ENCODE peak calls at places on chromosomes 4 and X, in five cellular contexts. Q is H9, P is cardiac muscle cell, X is RWPE1, J is substantia nigra. Y is an unnamed sample.

GRCh38 chr4:2250003-2250763 is 8.3 kb upstream of the HAUS3 start:
- DNase-seq in J (no peak), Q (no peak), X (no peak), P (no peak), Y (no peak)

GRCh38 chr4:153649572-153649991 is 34.5 kb upstream of the TLR2 start:
- DNase-seq in J (no peak), Q (no peak), P (peak; percentile 10), X (no peak), Y (peak; percentile 53)

GRCh38 chr4:37641352-37641751 is 44.8 kb downstream of the RELL1 start:
- DNase-seq in X (no peak), Q (no peak), J (no peak), P (no peak), Y (peak; percentile 28)

GRCh38 chrX:50180073-50180940 is 20.5 kb downstream of the AKAP4 start:
- DNase-seq in X (no peak), P (no peak), Q (no peak), J (no peak), Y (no peak)

GRCh38 chr4:185566425-185566824 is 31.1 kb upstream of the PDLIM3 start:
- DNase-seq in J (no peak), X (no peak), Q (no peak), P (no peak), Y (no peak)

GRCh38 chr4:796206-796605 is 29.7 kb downstream of the CPLX1 start:
- DNase-seq in J (no peak), P (no peak), X (no peak), Q (no peak), Y (no peak)

GRCh38 chr4:181810658-181811057 is 432.5 kb upstream of the TENM3 start:
- DNase-seq in P (no peak), J (no peak), Q (no peak), X (no peak), Y (no peak)

GRCh38 chr4:154314248-154314647 is 177.4 kb downstream of the DCHS2 start:
- DNase-seq in J (no peak), P (peak; percentile 39), Q (no peak), X (no peak), Y (no peak)

GRCh38 chr4:82217986-82218715 is 155.6 kb downstream of the HNRNPD start:
- DNase-seq in P (no peak), X (no peak), J (no peak), Q (no peak), Y (peak; percentile 13)

GRCh38 chr4:13302876-13303275 is 181.3 kb downstream of the RAB28 start:
- DNase-seq in P (no peak), Q (no peak), J (no peak), X (no peak), Y (no peak)

GRCh38 chr4:14650127-14650526 is 352.2 kb upstream of the CPEB2 start:
- DNase-seq in J (no peak), Q (no peak), P (peak; percentile 58), X (no peak), Y (peak; percentile 27)

GRCh38 chr4:58209576-58209975 is 1099.4 kb upstream of the IGFBP7 start:
- DNase-seq in X (no peak), Q (no peak), P (no peak), J (no peak), Y (no peak)

GRCh38 chr4:123386608-123387007 is 10.0 kb upstream of the SPRY1 start:
- DNase-seq in Q (no peak), J (no peak), X (no peak), P (no peak), Y (peak; percentile 50)

GRCh38 chrX:15043538-15043937 is 170.3 kb downstream of the MOSPD2 start:
- DNase-seq in X (no peak), P (no peak), Q (no peak), J (no peak), Y (no peak)

GRCh38 chrX:7263330-7263729 is 115.4 kb upstream of the PUDP start:
- DNase-seq in J (no peak), Q (no peak), X (no peak), P (no peak), Y (peak; percentile 25)

GRCh38 chr4:121070696-121071639 is 1.4 kb downstream of the NDNF start:
- DNase-seq in X (peak; percentile 17), P (peak; percentile 67), Q (peak; percentile 79), J (no peak), Y (no peak)

GRCh38 chr4:161629694-161630441 is 533.9 kb downstream of the FSTL5 start:
- DNase-seq in Q (no peak), P (no peak), X (peak; percentile 5), J (no peak), Y (peak; percentile 84)

GRCh38 chr4:1470816-1471442 is 64.7 kb upstream of the NKX1-1 start:
- DNase-seq in X (no peak), P (no peak), J (no peak), Q (no peak), Y (no peak)

GRCh38 chrX:76454456-76454927 is 27.0 kb downstream of the MAGEE1 start:
- DNase-seq in Q (peak; percentile 30), X (no peak), P (peak; percentile 44), J (no peak), Y (no peak)

GRCh38 chrX:11757397-11757728 is 674 bp upstream of the MSL3 start:
- DNase-seq in J (no peak), X (no peak), Q (no peak), P (no peak), Y (no peak)

GRCh38 chr4:83605744-83606172 is 69.8 kb downstream of the GPAT3 start:
- DNase-seq in Q (no peak), X (no peak), P (no peak), J (no peak), Y (no peak)

GRCh38 chr4:173013232-173013932 is 155.2 kb upstream of the GALNT7 start:
- DNase-seq in J (no peak), X (peak; percentile 47), Q (peak; percentile 57), P (peak; percentile 44), Y (no peak)

GRCh38 chr4:40722576-40723161 is 27.1 kb upstream of the NSUN7 start:
- DNase-seq in J (no peak), X (no peak), P (no peak), Q (no peak), Y (peak; percentile 72)

GRCh38 chr4:176034498-176034897 is 31.1 kb upstream of the WDR17 start:
- DNase-seq in J (no peak), P (peak; percentile 44), Q (no peak), X (peak; percentile 8), Y (no peak)

GRCh38 chr4:105280338-105280809 is 133.7 kb downstream of the TET2 start:
- DNase-seq in Q (no peak), J (no peak), P (no peak), X (peak; percentile 10), Y (peak; percentile 53)

GRCh38 chr4:180587379-180587778 is 1655.8 kb upstream of the TENM3 start:
- DNase-seq in P (no peak), J (no peak), Q (no peak), X (no peak), Y (no peak)

GRCh38 chrX:151726751-151727150 is 7.8 kb upstream of the CNGA2 start:
- DNase-seq in Q (no peak), X (no peak), P (no peak), J (no peak), Y (no peak)

GRCh38 chr4:81504685-81505598 is 33.2 kb upstream of the RASGEF1B start:
- DNase-seq in J (no peak), P (no peak), Q (no peak), X (no peak), Y (no peak)

GRCh38 chr4:184287697-184288255 is 70.1 kb upstream of the ENPP6 start:
- DNase-seq in P (no peak), Q (peak; percentile 44), X (peak; percentile 17), J (no peak), Y (peak; percentile 33)
- H3K27ac ChIP-seq in P (no peak overlapping the region), Q (no peak overlapping the region), X (no peak overlapping the region), J (no peak overlapping the region), Y (peak overlapping the region; percentile 2)

GRCh38 chr4:47913858-47914218 is 545 bp downstream of the NFXL1 start:
- DNase-seq in J (no peak), X (peak; percentile 37), P (peak; percentile 38), Q (peak; percentile 59), Y (peak; percentile 26)

GRCh38 chr4:47914219-47914925 is at the start of gene NFXL1:
- DNase-seq in P (peak; percentile 98), J (peak; percentile 94), Q (peak; percentile 98), X (peak; percentile 95), Y (peak; percentile 84)

GRCh38 chr4:47915378-47915777 is 995 bp upstream of the NFXL1 start:
- DNase-seq in Q (no peak), P (no peak), X (no peak), J (no peak), Y (no peak)

GRCh38 chr4:47913328-47913727 is 1.1 kb downstream of the NFXL1 start:
- DNase-seq in X (peak; percentile 34), P (no peak), J (no peak), Q (no peak), Y (peak; percentile 27)

GRCh38 chr4:47914926-47915237 is 499 bp upstream of the NFXL1 start:
- DNase-seq in P (no peak), X (no peak), Q (no peak), J (no peak), Y (no peak)
- H3K27ac ChIP-seq in P (no peak overlapping the region), X (no peak overlapping the region), Q (no peak overlapping the region), J (peak overlapping the region; percentile 61), Y (no peak overlapping the region)

GRCh38 chr4:111510535-111510934 is 634.7 kb upstream of the FAM241A start:
- DNase-seq in Q (no peak), P (no peak), X (no peak), J (no peak), Y (peak; percentile 51)

GRCh38 chr4:111506706-111507105 is 638.5 kb upstream of the FAM241A start:
- DNase-seq in Q (no peak), J (no peak), P (no peak), X (no peak), Y (peak; percentile 38)

GRCh38 chr4:111512081-111512774 is 633.0 kb upstream of the FAM241A start:
- DNase-seq in Q (no peak), J (no peak), X (peak; percentile 33), P (no peak), Y (peak; percentile 86)
- H3K27ac ChIP-seq in Q (no peak overlapping the region), J (no peak overlapping the region), X (no peak overlapping the region), P (no peak overlapping the region), Y (peak overlapping the region; percentile 28)

GRCh38 chr4:33334416-33334815 is 2614.2 kb downstream of the PCDH7 start:
- DNase-seq in P (no peak), J (no peak), Q (no peak), X (no peak), Y (no peak)
- H3K27ac ChIP-seq in P (no peak overlapping the region), J (no peak overlapping the region), Q (no peak overlapping the region), X (no peak overlapping the region), Y (no peak overlapping the region)

DNA sequence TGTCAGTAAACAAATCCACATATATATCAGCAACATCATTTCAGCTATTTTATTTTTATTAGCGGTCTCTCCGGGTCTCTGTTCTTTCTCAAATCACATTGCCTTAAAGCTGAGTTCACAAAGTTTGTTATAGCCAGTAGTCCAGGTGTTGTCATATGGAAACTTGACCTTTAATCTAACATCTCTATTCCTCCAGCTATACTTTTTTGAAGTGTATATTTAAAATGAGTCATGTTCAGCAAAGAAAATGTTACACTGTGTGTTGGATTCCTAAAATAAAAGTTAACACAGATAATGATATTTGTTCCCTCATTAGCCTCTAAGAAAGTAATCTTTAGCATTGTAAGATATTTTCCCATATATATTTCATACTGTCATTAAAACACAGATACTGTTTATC is 63.6 kb downstream of the SMARCAD1 start:
- DNase-seq in J (no peak), X (no peak), P (no peak), Q (no peak), Y (no peak)
- H3K27ac ChIP-seq in J (no peak overlapping the region), X (no peak overlapping the region), P (no peak overlapping the region), Q (no peak overlapping the region), Y (no peak overlapping the region)

Y was measured in foreskin keratinocyte.